ENCODE peak calls at places on chromosomes 2 and 18, in five cellular contexts. F is GM12864, U is ecto neural progenitor cell, Y is NCI-H510A, Q is EL. A is an unnamed sample.
A peak's percentile ranks its signal among the peaks of the same experiment; 100 is the strongest.

GRCh38 chr2:220569380-220569779 is 942.0 kb downstream of the SLC4A3 start:
- DNase-seq in Y (peak; percentile 78), Q (no peak), F (no peak), U (no peak), A (no peak)

GRCh38 chr2:72965016-72965415 is 47.7 kb downstream of the EMX1 start:
- DNase-seq in U (no peak), Q (no peak), F (no peak), Y (no peak), A (no peak)

GRCh38 chr18:37674570-37674969 is 109.0 kb upstream of the CELF4 start:
- DNase-seq in U (peak; percentile 8), Y (no peak), Q (no peak), F (no peak), A (no peak)

GRCh38 chr2:186399082-186399644 is 86.9 kb upstream of the ZC3H15 start:
- DNase-seq in F (peak; percentile 22), Q (no peak), U (no peak), Y (no peak), A (no peak)

GRCh38 chr2:105405291-105405690 is 6.4 kb upstream of the FHL2 start:
- DNase-seq in F (no peak), Q (peak; percentile 83), Y (no peak), U (no peak), A (no peak)

GRCh38 chr2:120771556-120772208 is 36.0 kb downstream of the GLI2 start:
- DNase-seq in Q (peak; percentile 97), U (no peak), F (no peak), Y (no peak), A (no peak)

GRCh38 chr2:183123959-183124221 is 353 bp upstream of the NUP35 start:
- DNase-seq in F (no peak), Q (no peak), Y (no peak), U (no peak), A (no peak)

GRCh38 chr2:26989156-26989555 is 18.7 kb downstream of the MAPRE3 start:
- DNase-seq in Q (peak; percentile 40), F (no peak), U (no peak), Y (no peak), A (no peak)

GRCh38 chr2:3500326-3500899 is 18.9 kb downstream of the ADI1 start:
- DNase-seq in F (no peak), U (peak; percentile 22), Y (no peak), Q (no peak), A (no peak)

GRCh38 chr2:17547237-17547636 is 6.7 kb downstream of the VSNL1 start:
- DNase-seq in U (no peak), Q (no peak), Y (no peak), F (no peak), A (no peak)

GRCh38 chr18:70047931-70048603 is 100.4 kb upstream of the CD226 start:
- DNase-seq in Y (no peak), Q (peak; percentile 46), U (no peak), F (no peak), A (no peak)

GRCh38 chr18:74806700-74807416 is 209.2 kb downstream of the ZNF407 start:
- DNase-seq in U (no peak), Q (peak; percentile 88), F (peak; percentile 62), Y (peak; percentile 58), A (no peak)

GRCh38 chr18:47204908-47205522 is 28.9 kb upstream of the IER3IP1 start:
- DNase-seq in Y (no peak), U (peak; percentile 55), Q (peak; percentile 37), F (no peak), A (no peak)

GRCh38 chr18:45167631-45168225 is 447.5 kb upstream of the SLC14A2 start:
- DNase-seq in Y (no peak), Q (peak; percentile 85), F (no peak), U (no peak), A (no peak)

GRCh38 chr2:166375736-166376487 is at the start of gene SCN9A:
- DNase-seq in Q (peak; percentile 90), F (no peak), U (peak; percentile 91), Y (peak; percentile 80), A (no peak)

GRCh38 chr2:237896507-237896892 is 37.1 kb downstream of the RAMP1 start:
- DNase-seq in F (no peak), Y (no peak), U (no peak), Q (peak; percentile 20), A (no peak)

GRCh38 chr2:216920150-216920846 is 60.4 kb upstream of the TNP1 start:
- DNase-seq in Q (no peak), F (no peak), U (no peak), Y (no peak), A (no peak)

GRCh38 chr2:43387092-43388062 is 161.0 kb upstream of the ZFP36L2 start:
- DNase-seq in Y (no peak), Q (peak; percentile 31), U (no peak), F (peak; percentile 78), A (no peak)

GRCh38 chr18:61093967-61094366 is 239.3 kb upstream of the CDH20 start:
- DNase-seq in Q (no peak), F (no peak), Y (no peak), U (no peak), A (no peak)

GRCh38 chr2:37523861-37524362 is 147.5 kb downstream of the CDC42EP3 start:
- DNase-seq in F (no peak), Q (peak; percentile 31), U (no peak), Y (no peak), A (no peak)

GRCh38 chr2:52704251-52704650 is 1063.4 kb upstream of the CHAC2 start:
- DNase-seq in Q (no peak), U (no peak), Y (no peak), F (no peak), A (no peak)

GRCh38 chr18:75165926-75166325 is 43.0 kb downstream of the PTGR3 start:
- DNase-seq in F (no peak), Y (no peak), Q (no peak), U (no peak), A (no peak)

GRCh38 chr2:2950403-2950952 is 427.1 kb downstream of the EIPR1 start:
- DNase-seq in Y (peak; percentile 45), U (no peak), F (no peak), Q (no peak), A (no peak)

GRCh38 chr2:43525506-43525905 is 70.3 kb downstream of the THADA start:
- DNase-seq in Q (no peak), U (no peak), F (no peak), Y (no peak), A (no peak)

GRCh38 chr2:226435146-226435545 is 364.5 kb downstream of the IRS1 start:
- DNase-seq in Y (no peak), U (no peak), F (no peak), Q (no peak), A (no peak)

GRCh38 chr2:24382363-24383021 is 22.2 kb upstream of the ITSN2 start:
- DNase-seq in U (peak; percentile 62), Q (peak; percentile 57), Y (peak; percentile 5), F (no peak), A (peak; percentile 46)

GRCh38 chr18:46502444-46502843 is 154.6 kb downstream of the LOXHD1 start:
- DNase-seq in F (no peak), U (peak; percentile 60), Q (no peak), Y (no peak), A (no peak)

GRCh38 chr2:133884739-133885381 is 316.6 kb upstream of the NCKAP5 start:
- DNase-seq in F (no peak), U (no peak), Q (peak; percentile 12), Y (no peak), A (no peak)

GRCh38 chr2:228731517-228731916 is 539.6 kb downstream of the PID1 start:
- DNase-seq in Q (peak; percentile 92), Y (no peak), U (no peak), F (no peak), A (no peak)

GRCh38 chr18:35344736-35345459 is 678 bp upstream of the ZNF24 start:
- DNase-seq in F (no peak), Y (peak; percentile 77), Q (no peak), U (no peak), A (no peak)

GRCh38 chr2:33946198-33946597 is 347.1 kb upstream of the FAM98A start:
- DNase-seq in F (no peak), Q (no peak), Y (no peak), U (no peak), A (no peak)

GRCh38 chr2:73970268-73970803 is 14.4 kb upstream of the TET3 start:
- DNase-seq in F (no peak), Q (no peak), Y (no peak), U (no peak), A (no peak)

A was measured in KG1.